ENCODE peak calls at places on chromosomes 4 and X, in five cellular contexts. O is BJ, B is heart right ventricle, G is astrocyte of the spinal cord, Z is nephron progenitor cell. M is an unnamed sample.

GRCh38 chrX:136185409-136186022 is 38.2 kb downstream of the FHL1 start:
- DNase-seq in O (no peak), B (no peak), G (no peak), Z (no peak), M (peak; percentile 45)

GRCh38 chr4:72314869-72315268 is 254.2 kb downstream of the ADAMTS3 start:
- DNase-seq in O (no peak), B (peak; percentile 7), G (peak; percentile 87), Z (no peak), M (peak; percentile 68)

GRCh38 chr4:185651137-185651677 is 115.9 kb upstream of the PDLIM3 start:
- DNase-seq in O (no peak), B (no peak), G (no peak), Z (no peak), M (no peak)

GRCh38 chrX:15525664-15526416 is 25.2 kb downstream of the BMX start:
- DNase-seq in O (no peak), B (no peak), G (no peak), Z (no peak), M (no peak)

GRCh38 chr4:123390846-123391456 is 5.6 kb upstream of the SPRY1 start:
- DNase-seq in O (no peak), B (no peak), G (peak; percentile 42), Z (no peak), M (no peak)

GRCh38 chr4:123488916-123489315 is 92.3 kb downstream of the SPRY1 start:
- DNase-seq in O (no peak), B (no peak), G (peak; percentile 78), Z (no peak), M (peak; percentile 37)

GRCh38 chrX:104084063-104084462 is 8.0 kb upstream of the TMSB15C start:
- DNase-seq in O (no peak), B (no peak), G (no peak), Z (no peak), M (no peak)

GRCh38 chrX:53859890-53860289 is 173.4 kb upstream of the HUWE1 start:
- DNase-seq in O (no peak), B (no peak), G (no peak), Z (no peak), M (no peak)

GRCh38 chrX:38654302-38654701 is 93.0 kb downstream of the TSPAN7 start:
- DNase-seq in O (no peak), B (peak; percentile 17), G (peak; percentile 13), Z (no peak), M (peak; percentile 19)

GRCh38 chr4:83340692-83341343 is 6.2 kb upstream of the HPSE start:
- DNase-seq in O (no peak), B (no peak), G (no peak), Z (no peak), M (no peak)

GRCh38 chr4:39469429-39470077 is 10.7 kb downstream of the LIAS start:
- DNase-seq in O (peak; percentile 57), B (peak; percentile 16), G (peak; percentile 90), Z (peak; percentile 41), M (peak; percentile 88)

GRCh38 chrX:21958888-21959287 is 18.4 kb downstream of the SMS start:
- DNase-seq in O (no peak), B (no peak), G (no peak), Z (no peak), M (no peak)

GRCh38 chr4:190019023-190019858 is 7.8 kb downstream of the FRG2 start:
- DNase-seq in O (no peak), B (no peak), G (no peak), Z (no peak), M (no peak)

GRCh38 chrX:116009871-116010710 is 160.5 kb upstream of the AGTR2 start:
- DNase-seq in O (no peak), B (peak; percentile 7), G (no peak), Z (no peak), M (no peak)

DNA sequence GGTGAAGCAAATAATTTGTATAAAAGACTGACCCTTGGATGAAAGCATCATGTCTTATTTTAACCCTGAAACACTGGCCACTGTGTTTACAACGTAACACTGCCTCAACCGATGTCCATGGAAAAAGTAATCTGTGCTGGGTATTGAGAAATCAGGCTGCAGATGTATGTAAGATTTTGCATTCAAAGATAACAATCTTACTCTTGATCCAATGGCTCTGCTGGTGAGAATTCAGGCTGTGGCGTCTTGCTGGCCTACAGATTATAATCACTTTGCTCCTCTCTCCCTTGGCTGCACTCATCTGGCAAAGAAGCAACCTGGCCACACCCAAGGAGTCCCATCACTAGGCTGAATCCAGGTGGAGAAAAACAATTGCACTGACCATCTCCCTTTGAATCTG is 7.5 kb downstream of the ADGRA3 start:
- DNase-seq in O (no peak), B (no peak), G (no peak), Z (no peak), M (no peak)
- TF ChIP-seq CTCF in O (no peak), B (no peak), G (no peak), Z (no peak), M (no peak)

GRCh38 chr4:48906283-48907173 is at the start of gene OCIAD2:
- DNase-seq in O (no peak), B (peak; percentile 63), G (peak; percentile 42), Z (peak; percentile 57), M (no peak)
- TF ChIP-seq CTCF in O (no peak), B (no peak), G (no peak), Z (no peak), M (no peak)

GRCh38 chrX:49075347-49075746 is 1.5 kb upstream of the PRAF2 start:
- DNase-seq in O (no peak), B (no peak), G (no peak), Z (no peak), M (no peak)
- TF ChIP-seq CTCF in O (no peak), B (no peak), G (no peak), Z (no peak), M (peak; percentile 40)

GRCh38 chrX:119981286-119982070 is 37.9 kb upstream of the NKAP start:
- DNase-seq in O (no peak), B (no peak), G (no peak), Z (peak; percentile 33), M (no peak)
- TF ChIP-seq CTCF in O (peak; percentile 52), B (peak; percentile 42), G (peak; percentile 56), Z (peak; percentile 46), M (peak; percentile 69)

GRCh38 chr4:13597604-13598003 is 29.9 kb downstream of the BOD1L1 start:
- DNase-seq in O (peak; percentile 18), B (no peak), G (peak; percentile 12), Z (no peak), M (peak; percentile 40)

GRCh38 chr4:13601060-13601459 is 26.5 kb downstream of the BOD1L1 start:
- DNase-seq in O (no peak), B (no peak), G (no peak), Z (no peak), M (no peak)

GRCh38 chr4:13597141-13597540 is 30.4 kb downstream of the BOD1L1 start:
- DNase-seq in O (no peak), B (no peak), G (no peak), Z (no peak), M (no peak)

GRCh38 chr4:13601848-13602247 is 25.7 kb downstream of the BOD1L1 start:
- DNase-seq in O (no peak), B (no peak), G (no peak), Z (no peak), M (no peak)

GRCh38 chr4:13599159-13599558 is 28.4 kb downstream of the BOD1L1 start:
- DNase-seq in O (no peak), B (no peak), G (no peak), Z (peak; percentile 25), M (no peak)
- TF ChIP-seq CTCF in O (peak; percentile 34), B (no peak), G (peak; percentile 40), Z (peak; percentile 12), M (peak; percentile 66)

GRCh38 chrX:56762220-56762619 is 33.2 kb downstream of the NBDY start:
- DNase-seq in O (no peak), B (no peak), G (no peak), Z (no peak), M (no peak)
- TF ChIP-seq CTCF in O (no peak), B (no peak), G (no peak), Z (no peak), M (no peak)

M was measured in HFFc6.